ENCODE peak calls at places on chromosomes 5 and 9, in four cellular contexts. L, E, N and K are unnamed samples.

GRCh38 chr5:133032852-133033742 is 6.7 kb upstream of the ZCCHC10 start:
- DNase-seq in E (no peak), L (no peak), N (peak), K (no peak)

GRCh38 chr5:102753889-102754498 is 1.1 kb upstream of the PAM start:
- DNase-seq in N (no peak), L (no peak), E (peak), K (peak)

GRCh38 chr9:28134577-28134976 is 561.3 kb upstream of the C9orf72 start:
- DNase-seq in N (no peak), E (no peak), L (no peak), K (no peak)

GRCh38 chr9:35203531-35203930 is 41.7 kb downstream of the UNC13B start:
- DNase-seq in N (no peak), L (no peak), E (no peak), K (no peak)

GRCh38 chr5:172443441-172444109 is 10.8 kb downstream of the SH3PXD2B start:
- DNase-seq in E (peak), L (no peak), N (no peak), K (no peak)

GRCh38 chr5:150138551-150139265 is 16.9 kb downstream of the PDGFRB start:
- DNase-seq in L (no peak), N (no peak), E (peak), K (no peak)

GRCh38 chr9:89383030-89383720 is 64.9 kb downstream of the SECISBP2 start:
- DNase-seq in E (no peak), N (no peak), L (no peak), K (no peak)

GRCh38 chr5:169295241-169295747 is 5.6 kb downstream of the SLIT3 start:
- DNase-seq in L (no peak), E (no peak), N (no peak), K (no peak)

GRCh38 chr9:89366711-89367110 is 48.4 kb downstream of the SECISBP2 start:
- DNase-seq in N (no peak), L (no peak), E (no peak), K (no peak)

GRCh38 chr5:124696898-124697297 is 49.5 kb downstream of the ZNF608 start:
- DNase-seq in N (no peak), E (no peak), L (no peak), K (no peak)

GRCh38 chr5:125272364-125272763 is 525.9 kb upstream of the ZNF608 start:
- DNase-seq in E (no peak), N (no peak), L (no peak), K (no peak)

GRCh38 chr5:72210913-72211670 is 103.8 kb downstream of the MAP1B start:
- DNase-seq in E (no peak), L (no peak), N (no peak), K (no peak)

GRCh38 chr5:137036630-137037029 is 462.5 kb downstream of the SPOCK1 start:
- DNase-seq in E (no peak), N (no peak), L (no peak), K (no peak)

GRCh38 chr9:100449420-100449819 is 22.5 kb downstream of the MSANTD3 start:
- DNase-seq in E (no peak), N (no peak), L (no peak), K (no peak)

GRCh38 chr9:106039151-106039935 is 345.0 kb downstream of the TMEM38B start:
- DNase-seq in L (no peak), N (no peak), E (no peak), K (no peak)

GRCh38 chr5:1322955-1323802 is 21.7 kb downstream of the CLPTM1L start:
- DNase-seq in L (no peak), N (no peak), E (no peak), K (no peak)

GRCh38 chr9:127520941-127521918 is 69.9 kb downstream of the LRSAM1 start:
- DNase-seq in E (no peak), L (no peak), N (no peak), K (no peak)

GRCh38 chr9:32251539-32251938 is 132.9 kb upstream of the ACO1 start:
- DNase-seq in E (peak), N (peak), L (no peak), K (no peak)

GRCh38 chr9:32618261-32618660 is 17.2 kb downstream of the TAF1L start:
- DNase-seq in L (no peak), E (no peak), N (no peak), K (no peak)

GRCh38 chr5:54671111-54671531 is 153.6 kb downstream of the SNX18 start:
- DNase-seq in N (no peak), L (no peak), E (no peak), K (no peak)

GRCh38 chr9:33117306-33117705 is 40.8 kb upstream of the SMU1 start:
- DNase-seq in N (no peak), E (no peak), L (no peak), K (no peak)

GRCh38 chr5:30039379-30039778 is 1154.1 kb upstream of the CDH6 start:
- DNase-seq in L (no peak), E (no peak), N (no peak), K (no peak)

GRCh38 chr9:80417211-80417773 is 845.5 kb downstream of the TLE4 start:
- DNase-seq in L (no peak), E (no peak), N (no peak), K (no peak)

GRCh38 chr5:54902817-54903473 is 82.4 kb downstream of the ESM1 start:
- DNase-seq in E (no peak), N (peak), L (no peak), K (no peak)

GRCh38 chr5:159978358-159978757 is 30.6 kb upstream of the TTC1 start:
- DNase-seq in L (no peak), E (no peak), N (no peak), K (no peak)

GRCh38 chr5:5616247-5616895 is 193.9 kb downstream of the ICE1 start:
- DNase-seq in E (peak), L (no peak), N (no peak), K (no peak)

GRCh38 chr9:72533322-72533721 is 11.9 kb downstream of the TMC1 start:
- DNase-seq in E (no peak), N (no peak), L (no peak), K (no peak)

GRCh38 chr5:93580387-93581100 is 475 bp downstream of the NR2F1-AS1 start:
- DNase-seq in L (no peak), E (peak), N (no peak), K (no peak)

GRCh38 chr5:145680169-145680568 is 155.0 kb downstream of the PRELID2 start:
- DNase-seq in N (no peak), L (no peak), E (no peak), K (no peak)

GRCh38 chr9:96618209-96619108 is 1.2 kb downstream of the CDC14B start:
- DNase-seq in N (peak), L (no peak), E (peak), K (peak)